ENCODE peak calls at places on chromosomes 12 and 14, in six cellular contexts. L is NCI-H345, Y is astrocyte of the cerebellum, V is AG04450, Q is ovary, Z is NCI-H524 treated with DMSO at 0.1 percent for 48 hours. G is an unnamed sample.

GRCh38 chr14:93212432-93212831 is 5.4 kb downstream of the UBR7 start:
- DNase-seq in L (no peak), Z (no peak), Q (no peak), V (no peak), Y (no peak), G (no peak)

GRCh38 chr12:16437281-16437816 is 89.9 kb downstream of the MGST1 start:
- DNase-seq in Y (no peak), V (no peak), Q (no peak), Z (no peak), L (no peak), G (no peak)

GRCh38 chr12:54641089-54641488 is 6.4 kb upstream of the LACRT start:
- DNase-seq in V (no peak), L (no peak), Y (no peak), Z (no peak), Q (no peak), G (no peak)

GRCh38 chr14:104129556-104129955 is 8.8 kb upstream of the KIF26A start:
- DNase-seq in Y (no peak), Z (no peak), Q (no peak), L (no peak), V (no peak), G (no peak)

GRCh38 chr12:12181516-12181915 is 85.3 kb downstream of the LRP6 start:
- DNase-seq in Z (no peak), L (no peak), Y (peak; percentile 65), V (no peak), Q (no peak), G (no peak)

GRCh38 chr12:30691122-30691879 is 4.4 kb downstream of the IPO8 start:
- DNase-seq in Y (peak; percentile 34), Z (peak; percentile 13), V (no peak), Q (peak; percentile 22), L (no peak), G (no peak)

GRCh38 chr14:100203962-100204834 is 34.7 kb upstream of the YY1 start:
- DNase-seq in Q (peak; percentile 50), Y (no peak), Z (no peak), V (peak; percentile 37), L (no peak), G (peak; percentile 21)

GRCh38 chr12:2244013-2244861 is 191.4 kb downstream of the CACNA1C start:
- DNase-seq in Q (no peak), V (peak; percentile 88), Z (no peak), L (peak; percentile 74), Y (peak; percentile 95), G (no peak)

GRCh38 chr12:65881965-65882413 is 57.7 kb downstream of the HMGA2 start:
- DNase-seq in L (no peak), V (no peak), Y (peak; percentile 90), Q (peak; percentile 83), Z (no peak), G (no peak)

GRCh38 chr14:90781344-90781761 is 34.9 kb downstream of the TTC7B start:
- DNase-seq in V (peak; percentile 13), Z (no peak), Y (peak; percentile 87), Q (no peak), L (no peak), G (no peak)

GRCh38 chr14:75643985-75644384 is 16.7 kb downstream of the ERG28 start:
- DNase-seq in Q (no peak), L (no peak), V (no peak), Y (no peak), Z (no peak), G (peak; percentile 97)

GRCh38 chr12:11026118-11026517 is 3.7 kb upstream of the TAS2R19 start:
- DNase-seq in L (no peak), V (no peak), Y (no peak), Z (no peak), Q (no peak), G (no peak)

GRCh38 chr12:111298583-111299436 is 70.1 kb downstream of the PHETA1 start:
- DNase-seq in Z (no peak), Y (peak; percentile 13), L (peak; percentile 57), V (peak; percentile 6), Q (no peak), G (no peak)

GRCh38 chr12:9648701-9649531 is 20.6 kb upstream of the CLEC2D start:
- DNase-seq in Z (no peak), Q (no peak), Y (no peak), V (no peak), L (no peak), G (no peak)

GRCh38 chr14:33657478-33657877 is 293.4 kb downstream of the EGLN3 start:
- DNase-seq in V (no peak), Z (no peak), L (no peak), Y (no peak), Q (no peak), G (no peak)

GRCh38 chr14:68779761-68780323 is 13.0 kb downstream of the ZFP36L1 start:
- DNase-seq in Y (no peak), V (no peak), Z (no peak), Q (peak; percentile 20), L (no peak), G (no peak)

GRCh38 chr12:15842106-15842505 is 40.1 kb upstream of the STRAP start:
- DNase-seq in V (peak; percentile 72), Z (no peak), L (no peak), Y (peak; percentile 34), Q (no peak), G (no peak)

GRCh38 chr12:107351716-107352115 is 258.4 kb upstream of the CRY1 start:
- DNase-seq in L (no peak), Y (no peak), Z (no peak), Q (no peak), V (no peak), G (no peak)

GRCh38 chr12:130706311-130706710 is 9.8 kb downstream of the RIMBP2 start:
- DNase-seq in Z (no peak), Q (no peak), Y (no peak), L (no peak), V (no peak), G (no peak)

GRCh38 chr14:85483037-85483436 is 46.9 kb upstream of the FLRT2 start:
- DNase-seq in L (no peak), Y (no peak), Q (no peak), V (no peak), Z (no peak), G (peak; percentile 55)

GRCh38 chr12:120971299-120972180 is 6.8 kb upstream of the HNF1A start:
- DNase-seq in Y (peak; percentile 40), L (peak; percentile 47), Z (no peak), Q (no peak), V (peak; percentile 45), G (peak; percentile 26)

GRCh38 chr14:67722293-67722692 is 20.6 kb downstream of the RDH12 start:
- DNase-seq in Y (peak; percentile 8), V (no peak), Z (peak; percentile 17), Q (peak; percentile 61), L (no peak), G (peak; percentile 46)

GRCh38 chr12:126051611-126052107 is 986.4 kb downstream of the AACS start:
- DNase-seq in Y (peak; percentile 86), Q (no peak), Z (no peak), L (peak; percentile 1), V (no peak), G (no peak)

GRCh38 chr14:59018978-59019377 is 169.5 kb upstream of the DAAM1 start:
- DNase-seq in V (no peak), Q (no peak), L (no peak), Y (no peak), Z (no peak), G (no peak)

GRCh38 chr12:5268424-5269210 is 163.3 kb upstream of the NTF3 start:
- DNase-seq in Y (no peak), V (no peak), Q (no peak), L (peak; percentile 83), Z (no peak), G (no peak)

GRCh38 chr12:131368073-131369071 is 342.5 kb upstream of the SFSWAP start:
- DNase-seq in Z (no peak), L (no peak), V (no peak), Y (no peak), Q (peak; percentile 10), G (no peak)

GRCh38 chr14:68137704-68138619 is 318.4 kb downstream of the RAD51B start:
- DNase-seq in V (peak; percentile 80), Y (peak; percentile 68), Z (no peak), Q (peak; percentile 43), L (peak; percentile 59), G (no peak)

GRCh38 chr12:113103756-113104450 is 31.7 kb downstream of the RASAL1 start:
- DNase-seq in L (no peak), Z (no peak), Y (no peak), V (no peak), Q (no peak), G (no peak)

GRCh38 chr14:74980746-74981661 is 21.7 kb upstream of the EIF2B2 start:
- DNase-seq in Z (peak; percentile 84), L (no peak), V (no peak), Q (no peak), Y (peak; percentile 49), G (no peak)

GRCh38 chr12:48527891-48528670 is 2.6 kb downstream of the OR8S1 start:
- DNase-seq in Z (no peak), V (no peak), Q (no peak), L (no peak), Y (no peak), G (no peak)

GRCh38 chr14:96735509-96735908 is 61.7 kb upstream of the VRK1 start:
- DNase-seq in Q (no peak), Z (peak; percentile 18), L (peak; percentile 84), V (no peak), Y (no peak), G (no peak)

G was measured in LNCaP clone FGC.